ENCODE peak calls at places on chromosomes 4 and X, in five cellular contexts. One of them, this sample, is unnamed.

GRCh38 chr4:7358100-7358735 is 76.5 kb downstream of the PSAPL1 start:
- DNase-seq in iris pigment epithelial cell: peak
- DNase-seq in ELF-1: no peak
- DNase-seq in GM04504: peak
- DNase-seq in kidney: peak
- DNase-seq in this sample: no peak

GRCh38 chr4:147163311-147163710 is 217.6 kb upstream of the TTC29 start:
- DNase-seq in iris pigment epithelial cell: no peak
- DNase-seq in ELF-1: no peak
- DNase-seq in GM04504: no peak
- DNase-seq in kidney: no peak
- DNase-seq in this sample: no peak

GRCh38 chr4:1565598-1566295 is 118.4 kb downstream of the FAM53A start:
- DNase-seq in iris pigment epithelial cell: no peak
- DNase-seq in ELF-1: no peak
- DNase-seq in GM04504: no peak
- DNase-seq in kidney: peak
- DNase-seq in this sample: no peak

GRCh38 chr4:37749398-37749988 is 63.3 kb upstream of the RELL1 start:
- DNase-seq in iris pigment epithelial cell: no peak
- DNase-seq in ELF-1: no peak
- DNase-seq in GM04504: no peak
- DNase-seq in kidney: no peak
- DNase-seq in this sample: no peak

GRCh38 chr4:102663073-102663472 is 97.7 kb downstream of the MANBA start:
- DNase-seq in iris pigment epithelial cell: peak
- DNase-seq in ELF-1: no peak
- DNase-seq in GM04504: peak
- DNase-seq in kidney: no peak
- DNase-seq in this sample: no peak

GRCh38 chr4:122775987-122776836 is 43.7 kb downstream of the BBS12 start:
- DNase-seq in iris pigment epithelial cell: no peak
- DNase-seq in ELF-1: no peak
- DNase-seq in GM04504: no peak
- DNase-seq in kidney: no peak
- DNase-seq in this sample: no peak

GRCh38 chrX:141468940-141469339 is 115.6 kb downstream of the SPANXA1 start:
- DNase-seq in iris pigment epithelial cell: peak
- DNase-seq in ELF-1: no peak
- DNase-seq in GM04504: peak
- DNase-seq in kidney: no peak
- DNase-seq in this sample: no peak

GRCh38 chr4:146330392-146330791 is 116.1 kb downstream of the REELD1 start:
- DNase-seq in iris pigment epithelial cell: peak
- DNase-seq in ELF-1: no peak
- DNase-seq in GM04504: no peak
- DNase-seq in kidney: no peak
- DNase-seq in this sample: no peak

GRCh38 chrX:129653985-129654651 is 638 bp downstream of the APLN start:
- DNase-seq in iris pigment epithelial cell: peak
- DNase-seq in ELF-1: no peak
- DNase-seq in GM04504: no peak
- DNase-seq in kidney: peak
- DNase-seq in this sample: no peak

GRCh38 chr4:6892190-6892908 is 17.3 kb upstream of the TBC1D14 start:
- DNase-seq in iris pigment epithelial cell: peak
- DNase-seq in ELF-1: peak
- DNase-seq in GM04504: no peak
- DNase-seq in kidney: peak
- DNase-seq in this sample: no peak

GRCh38 chr4:114673306-114673705 is 74.7 kb downstream of the UGT8 start:
- DNase-seq in iris pigment epithelial cell: no peak
- DNase-seq in ELF-1: no peak
- DNase-seq in GM04504: no peak
- DNase-seq in kidney: no peak
- DNase-seq in this sample: no peak

GRCh38 chr4:158837527-158838141 is 68.8 kb downstream of the FNIP2 start:
- DNase-seq in iris pigment epithelial cell: no peak
- DNase-seq in ELF-1: no peak
- DNase-seq in GM04504: no peak
- DNase-seq in kidney: no peak
- DNase-seq in this sample: no peak